ENCODE peak calls at places on chromosomes 2 and 18, in nine cellular contexts. One of them, this sample, is unnamed.

GRCh38 chr2:23427350-23427749 is 42.4 kb downstream of the KLHL29 start:
- DNase-seq in stimulated activated CD4-positive, alpha-beta T cell treated with anti-CD3 and anti-CD28 coated beads, Interleukin-15, amount 100 ng/mL, for 1 hour: no peak
- DNase-seq in NCI-H1417: no peak
- DNase-seq in A549: no peak
- DNase-seq in MV-4-11: peak; percentile 50
- DNase-seq in iris pigment epithelial cell: no peak
- DNase-seq in choroid plexus epithelial cell: no peak
- DNase-seq in ureter: peak; percentile 36
- DNase-seq in ELF-1: no peak
- DNase-seq in this sample: no peak

GRCh38 chr2:10336283-10336682 is 33.6 kb downstream of the HPCAL1 start:
- DNase-seq in NCI-H1417: no peak
- DNase-seq in stimulated activated CD4-positive, alpha-beta T cell treated with anti-CD3 and anti-CD28 coated beads, Interleukin-15, amount 100 ng/mL, for 1 hour: no peak
- DNase-seq in choroid plexus epithelial cell: no peak
- DNase-seq in iris pigment epithelial cell: no peak
- DNase-seq in ELF-1: no peak
- DNase-seq in MV-4-11: no peak
- DNase-seq in ureter: no peak
- DNase-seq in A549: no peak
- DNase-seq in this sample: no peak

GRCh38 chr2:33437297-33437696 is 39.2 kb upstream of the RASGRP3 start:
- DNase-seq in iris pigment epithelial cell: peak; percentile 89
- DNase-seq in NCI-H1417: no peak
- DNase-seq in ELF-1: no peak
- DNase-seq in A549: no peak
- DNase-seq in MV-4-11: no peak
- DNase-seq in ureter: no peak
- DNase-seq in stimulated activated CD4-positive, alpha-beta T cell treated with anti-CD3 and anti-CD28 coated beads, Interleukin-15, amount 100 ng/mL, for 1 hour: no peak
- DNase-seq in choroid plexus epithelial cell: peak; percentile 81
- DNase-seq in this sample: no peak

GRCh38 chr18:25223899-25224607 is 127.9 kb downstream of the ZNF521 start:
- DNase-seq in choroid plexus epithelial cell: no peak
- DNase-seq in ureter: no peak
- DNase-seq in NCI-H1417: no peak
- DNase-seq in MV-4-11: no peak
- DNase-seq in stimulated activated CD4-positive, alpha-beta T cell treated with anti-CD3 and anti-CD28 coated beads, Interleukin-15, amount 100 ng/mL, for 1 hour: no peak
- DNase-seq in ELF-1: no peak
- DNase-seq in iris pigment epithelial cell: no peak
- DNase-seq in A549: no peak
- DNase-seq in this sample: no peak

GRCh38 chr2:156237558-156237957 is 95.0 kb downstream of the NR4A2 start:
- DNase-seq in stimulated activated CD4-positive, alpha-beta T cell treated with anti-CD3 and anti-CD28 coated beads, Interleukin-15, amount 100 ng/mL, for 1 hour: no peak
- DNase-seq in NCI-H1417: no peak
- DNase-seq in A549: no peak
- DNase-seq in choroid plexus epithelial cell: no peak
- DNase-seq in ureter: no peak
- DNase-seq in MV-4-11: no peak
- DNase-seq in iris pigment epithelial cell: no peak
- DNase-seq in ELF-1: no peak
- DNase-seq in this sample: no peak

GRCh38 chr2:31107588-31108300 is 30.5 kb downstream of the GALNT14 start:
- DNase-seq in iris pigment epithelial cell: no peak
- DNase-seq in stimulated activated CD4-positive, alpha-beta T cell treated with anti-CD3 and anti-CD28 coated beads, Interleukin-15, amount 100 ng/mL, for 1 hour: no peak
- DNase-seq in ureter: no peak
- DNase-seq in NCI-H1417: peak; percentile 14
- DNase-seq in choroid plexus epithelial cell: peak; percentile 18
- DNase-seq in A549: no peak
- DNase-seq in MV-4-11: no peak
- DNase-seq in ELF-1: peak; percentile 25
- DNase-seq in this sample: no peak

GRCh38 chr2:199946836-199947235 is 8.5 kb downstream of the TYW5 start:
- DNase-seq in ELF-1: no peak
- DNase-seq in choroid plexus epithelial cell: no peak
- DNase-seq in ureter: no peak
- DNase-seq in MV-4-11: no peak
- DNase-seq in NCI-H1417: no peak
- DNase-seq in stimulated activated CD4-positive, alpha-beta T cell treated with anti-CD3 and anti-CD28 coated beads, Interleukin-15, amount 100 ng/mL, for 1 hour: no peak
- DNase-seq in A549: no peak
- DNase-seq in iris pigment epithelial cell: no peak
- DNase-seq in this sample: no peak

GRCh38 chr2:173231042-173231441 is 123.6 kb upstream of the CDCA7 start:
- DNase-seq in choroid plexus epithelial cell: no peak
- DNase-seq in ureter: no peak
- DNase-seq in MV-4-11: no peak
- DNase-seq in iris pigment epithelial cell: no peak
- DNase-seq in NCI-H1417: peak; percentile 48
- DNase-seq in stimulated activated CD4-positive, alpha-beta T cell treated with anti-CD3 and anti-CD28 coated beads, Interleukin-15, amount 100 ng/mL, for 1 hour: no peak
- DNase-seq in A549: no peak
- DNase-seq in ELF-1: no peak
- DNase-seq in this sample: no peak

GRCh38 chr2:187215576-187216240 is 232.3 kb downstream of the CALCRL start:
- DNase-seq in NCI-H1417: no peak
- DNase-seq in stimulated activated CD4-positive, alpha-beta T cell treated with anti-CD3 and anti-CD28 coated beads, Interleukin-15, amount 100 ng/mL, for 1 hour: no peak
- DNase-seq in ELF-1: no peak
- DNase-seq in iris pigment epithelial cell: peak; percentile 11
- DNase-seq in A549: no peak
- DNase-seq in MV-4-11: no peak
- DNase-seq in choroid plexus epithelial cell: peak; percentile 38
- DNase-seq in ureter: no peak
- DNase-seq in this sample: no peak

This sample was measured in NK-92 treated with Interleukin-12 subunit alpha and Interleukin-12 subunit beta, amount 100 ng/mL, for 24 hours.